ENCODE peak calls at places on chromosomes 11 and 22, in five cellular contexts. W is ascending aorta, D is hepatocyte, F is Peyer's patch, U is mammary epithelial cell. A is an unnamed sample. For H3K36me3, the result is how much of the 10 kb centered on the place peaks cover.

GRCh38 chr11:12224537-12224893 is 114.1 kb downstream of the MICAL2 start:
- DNase-seq in W (peak), D (no peak), F (peak), U (peak), A (peak)

GRCh38 chr11:2328656-2329354 is 27.0 kb downstream of the TSPAN32 start:
- DNase-seq in W (peak), D (no peak), F (no peak), U (no peak), A (peak)

GRCh38 chr22:44096736-44097135 is 72.6 kb downstream of the PARVB start:
- DNase-seq in W (no peak), D (no peak), F (no peak), U (no peak), A (peak)

GRCh38 chr22:37100589-37101127 is 8.9 kb downstream of the TMPRSS6 start:
- DNase-seq in W (no peak), D (peak), F (no peak), U (no peak), A (no peak)

GRCh38 chr11:2109541-2110019 is 29.6 kb downstream of the IGF2 start:
- DNase-seq in W (no peak), D (no peak), F (no peak), U (no peak), A (no peak)

GRCh38 chr11:120660024-120660565 is 148.5 kb downstream of the GRIK4 start:
- DNase-seq in W (no peak), D (peak), F (no peak), U (peak), A (peak)

GRCh38 chr22:38610234-38610633 is 40.3 kb upstream of the DMC1 start:
- DNase-seq in W (no peak), D (no peak), F (no peak), U (no peak), A (no peak)

GRCh38 chr11:78573271-78574035 is 1.2 kb downstream of the NARS2 start:
- DNase-seq in W (no peak), D (no peak), F (no peak), U (no peak), A (no peak)

GRCh38 chr11:119774180-119774763 is 45.3 kb upstream of the NECTIN1 start:
- DNase-seq in W (no peak), D (peak), F (no peak), U (peak), A (peak)

GRCh38 chr11:131593301-131593700 is 222.9 kb downstream of the NTM start:
- DNase-seq in W (no peak), D (no peak), F (no peak), U (no peak), A (no peak)

GRCh38 chr11:64055077-64055476 is 19.3 kb downstream of the FLRT1 start:
- DNase-seq in W (no peak), D (no peak), F (no peak), U (no peak), A (no peak)

GRCh38 chr11:119501777-119502405 is 78.9 kb upstream of the THY1 start:
- DNase-seq in W (no peak), D (no peak), F (no peak), U (no peak), A (no peak)

GRCh38 chr11:111793863-111794262 is 27.7 kb upstream of the PPP2R1B start:
- DNase-seq in W (no peak), D (no peak), F (no peak), U (peak), A (no peak)

GRCh38 chr22:39519681-39520053 is 695 bp upstream of the ATF4 start:
- DNase-seq in W (no peak), D (peak), F (peak), U (peak), A (no peak)

GRCh38 chr11:86158716-86159669 is 85.6 kb upstream of the EED start:
- DNase-seq in W (no peak), D (no peak), F (no peak), U (no peak), A (no peak)

GRCh38 chr11:9459573-9460321 is 1.1 kb upstream of the ZNF143 start:
- DNase-seq in W (no peak), D (peak), F (peak), U (peak), A (peak)

GRCh38 chr11:69490516-69490915 is 9.1 kb downstream of the LINC01488 start:
- DNase-seq in W (no peak), D (no peak), F (no peak), U (no peak), A (peak)

GRCh38 chr22:26342719-26343449 is 86.2 kb upstream of the ASPHD2 start:
- DNase-seq in W (no peak), D (no peak), F (no peak), U (no peak), A (no peak)

GRCh38 chr11:30879322-30880020 is 293.3 kb upstream of the MPPED2 start:
- DNase-seq in W (no peak), D (no peak), F (no peak), U (no peak), A (no peak)

GRCh38 chr11:77819921-77820564 is 479 bp downstream of the RSF1 start:
- DNase-seq in W (peak), D (peak), F (peak), U (peak), A (no peak)

GRCh38 chr11:1888811-1889526 is 2.7 kb downstream of the PRR33 start:
- DNase-seq in W (no peak), D (no peak), F (peak), U (no peak), A (peak)

GRCh38 chr11:72144807-72145565 is 9.5 kb downstream of the FOLR3 start:
- DNase-seq in W (no peak), D (no peak), F (no peak), U (peak), A (no peak)

GRCh38 chr11:9039194-9039593 is 35.4 kb upstream of the NRIP3 start:
- DNase-seq in W (peak), D (peak), F (no peak), U (peak), A (no peak)

GRCh38 chr11:5624489-5625278 is at the start of gene TRIM34:
- DNase-seq in W (peak), D (peak), F (peak), U (peak), A (peak)

GRCh38 chr11:5618807-5619206 is 6.0 kb upstream of the TRIM34 start:
- DNase-seq in W (no peak), D (peak), F (no peak), U (peak), A (no peak)

GRCh38 chr11:5622802-5623201 is 2.0 kb upstream of the TRIM34 start:
- DNase-seq in W (no peak), D (no peak), F (no peak), U (no peak), A (no peak)

GRCh38 chr11:5621580-5621979 is 3.2 kb upstream of the TRIM34 start:
- DNase-seq in W (no peak), D (no peak), F (no peak), U (no peak), A (no peak)

GRCh38 chr11:5620606-5621521 is 3.9 kb upstream of the TRIM34 start:
- DNase-seq in W (no peak), D (peak), F (no peak), U (peak), A (no peak)
- H3K4me3 ChIP-seq in W (no peak), D (no peak), F (no peak), U (no peak), A (no peak)

DNA sequence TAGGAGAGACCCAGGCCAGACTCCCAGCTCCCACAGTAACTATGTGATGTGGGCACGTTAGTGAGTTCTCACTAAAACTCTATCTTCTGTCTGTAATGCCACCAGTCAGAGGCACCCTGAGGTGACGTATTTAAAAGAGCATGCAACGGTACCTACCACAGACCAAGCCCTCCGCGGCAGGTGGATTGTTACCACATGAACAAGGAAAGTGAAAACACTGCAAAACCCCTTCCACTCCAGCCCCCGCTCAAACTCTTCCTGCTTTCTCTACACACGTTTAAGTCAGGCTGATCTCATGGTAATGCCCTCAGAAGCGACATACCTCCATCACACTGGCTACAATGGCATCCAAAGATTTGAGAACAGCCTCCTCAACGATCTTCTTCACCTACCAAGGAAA is 36.7 kb downstream of the SERPIND1 start:
- DNase-seq in W (peak), D (no peak), F (no peak), U (no peak), A (no peak)
- H3K36me3 ChIP-seq in W (under half), D (under half), F (under half), U (under half), A (half or more)

GRCh38 chr11:46499821-46500220 is 94.0 kb downstream of the AMBRA1 start:
- DNase-seq in W (no peak), D (no peak), F (no peak), U (no peak), A (no peak)
- H3K4me3 ChIP-seq in W (no peak), D (no peak), F (no peak), U (no peak), A (no peak)

DNA sequence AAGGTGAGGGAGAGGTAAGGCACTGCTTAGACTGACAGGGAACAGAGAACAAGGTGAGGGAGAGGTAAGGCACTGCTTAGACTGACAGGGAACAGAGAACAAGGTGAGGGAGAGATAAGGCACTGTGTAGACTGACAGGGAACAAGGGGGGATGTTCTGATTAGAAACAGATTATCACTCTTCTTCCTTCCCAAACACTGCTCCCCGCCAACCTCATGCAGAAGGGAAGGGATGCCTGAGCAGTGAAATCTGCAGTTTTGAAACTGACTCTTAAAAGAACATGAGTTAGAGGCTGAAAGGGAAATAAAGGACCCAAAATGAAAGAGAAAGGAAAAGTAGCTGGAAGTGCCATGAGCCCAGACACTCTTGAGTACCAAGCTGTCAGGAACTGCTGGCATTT is 29.8 kb downstream of the NEFH start:
- DNase-seq in W (no peak), D (no peak), F (no peak), U (no peak), A (no peak)
- H3K36me3 ChIP-seq in W (half or more), D (under half), F (under half), U (under half), A (under half)

GRCh38 chr22:27800250-27801131 is 1.1 kb downstream of the MN1 start:
- DNase-seq in W (peak), D (no peak), F (no peak), U (peak), A (no peak)

GRCh38 chr22:27801197-27801615 is 350 bp downstream of the MN1 start:
- DNase-seq in W (no peak), D (peak), F (no peak), U (peak), A (no peak)

GRCh38 chr22:27799334-27800249 is 2.0 kb downstream of the MN1 start:
- DNase-seq in W (peak), D (no peak), F (no peak), U (no peak), A (no peak)

GRCh38 chr22:27802389-27803079 is 978 bp upstream of the MN1 start:
- DNase-seq in W (no peak), D (no peak), F (no peak), U (no peak), A (no peak)

DNA sequence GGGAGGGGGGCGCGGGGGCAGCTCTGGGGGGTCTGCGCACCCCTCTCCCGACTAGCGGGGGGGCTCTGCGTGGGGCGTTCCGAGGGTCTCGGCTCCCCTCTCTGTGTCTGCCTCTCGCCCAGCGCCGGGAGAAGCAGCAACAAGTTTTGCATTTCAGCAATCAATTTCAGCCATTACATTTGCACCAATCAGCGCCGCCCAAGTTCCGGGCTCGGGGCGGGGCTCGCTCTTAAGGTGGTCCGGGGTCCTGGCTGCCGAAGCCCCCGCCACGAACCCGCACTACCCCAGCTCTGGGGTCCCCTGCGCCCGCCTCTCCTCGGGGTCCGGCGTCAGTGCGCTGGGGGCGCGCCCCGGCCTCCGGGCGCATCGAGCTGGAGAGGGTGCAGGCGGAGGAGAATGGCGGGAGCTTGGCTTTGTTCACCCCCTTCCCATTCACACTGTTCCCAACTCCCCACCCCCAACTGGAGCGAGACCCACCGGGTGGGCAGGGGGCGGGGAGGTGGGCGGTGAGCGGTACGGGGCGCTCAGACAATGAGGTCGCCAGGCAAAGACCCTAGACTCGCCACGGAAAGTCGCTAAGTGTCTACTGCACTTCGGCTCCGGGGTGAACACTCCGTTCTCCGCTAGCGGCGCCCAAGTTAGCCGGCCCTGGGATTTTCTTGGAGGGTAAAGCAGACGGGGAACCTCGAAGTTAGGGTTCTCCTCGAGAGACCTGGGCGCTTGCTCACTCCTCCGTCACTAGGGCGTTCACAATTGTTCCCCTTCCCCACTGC is at the start of gene MN1:
- DNase-seq in W (peak), D (peak), F (peak), U (peak), A (no peak)
- H3K4me3 ChIP-seq in W (peak), D (peak), F (peak), U (peak), A (peak)

DNA sequence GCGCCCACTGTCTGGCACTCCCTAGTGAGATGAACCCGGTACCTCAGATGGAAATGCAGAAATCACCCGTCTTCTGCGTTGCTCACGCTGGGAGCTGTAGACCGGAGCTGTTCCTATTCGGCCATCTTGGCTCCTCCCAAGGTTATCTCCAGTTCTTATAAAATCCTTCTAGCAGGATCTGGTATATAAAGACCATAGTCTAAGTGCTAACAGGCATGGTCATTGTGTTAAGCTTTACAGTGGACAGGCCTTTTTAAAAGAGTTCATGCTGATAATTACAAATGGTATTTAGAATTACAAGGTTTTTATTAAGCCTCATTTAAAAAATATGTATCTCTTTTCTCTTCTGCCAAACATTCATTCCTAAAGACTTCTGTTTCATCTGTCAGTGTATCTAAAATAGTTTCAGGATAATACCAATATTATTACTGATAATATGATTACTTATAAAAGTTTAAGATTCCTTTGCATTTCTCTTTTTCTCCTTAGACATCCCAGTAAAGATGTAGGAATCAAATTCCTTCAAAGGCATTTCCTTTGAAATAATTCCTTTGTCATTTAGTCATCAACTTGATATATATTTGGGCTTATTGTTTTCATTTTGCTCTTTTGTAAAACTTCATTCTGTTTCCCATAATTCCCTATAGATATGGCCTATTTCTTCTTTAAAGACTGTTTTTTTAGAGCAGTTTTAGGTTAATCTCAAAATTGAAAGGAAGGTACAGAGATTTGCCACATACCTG is 20.7 kb downstream of the DDX10 start:
- DNase-seq in W (no peak), D (no peak), F (no peak), U (no peak), A (no peak)
- H3K36me3 ChIP-seq in W (under half), D (under half), F (under half), U (under half), A (half or more)

GRCh38 chr22:47396515-47396914 is 634.1 kb downstream of the TBC1D22A start:
- DNase-seq in W (no peak), D (no peak), F (no peak), U (no peak), A (peak)
- H3K4me3 ChIP-seq in W (no peak), D (no peak), F (no peak), U (no peak), A (no peak)